ENCODE peak calls at places on chromosome 17, in nine cellular contexts. P, O, N, J, G, V, L, X and I are unnamed samples.

GRCh38 chr17:73476890-73477350 is 165.1 kb upstream of the CDC42EP4 start:
- DNase-seq in O (peak), P (no peak), V (no peak), J (no peak), X (no peak), N (no peak), L (no peak), G (no peak), I (no peak)

GRCh38 chr17:27477971-27478684 is 21.9 kb downstream of the KSR1 start:
- DNase-seq in O (peak), P (no peak), G (no peak), N (no peak), X (no peak), L (no peak), J (no peak), V (no peak), I (no peak)

GRCh38 chr17:10652984-10653680 is 4.0 kb downstream of the MYH3 start:
- DNase-seq in L (no peak), O (no peak), X (peak), J (no peak), N (no peak), G (no peak), P (no peak), V (no peak), I (no peak)

GRCh38 chr17:82179946-82180475 is 32.6 kb downstream of the CCDC57 start:
- DNase-seq in J (no peak), V (no peak), L (no peak), O (no peak), P (no peak), X (no peak), N (no peak), G (no peak), I (no peak)

GRCh38 chr17:83126275-83126930 is 47.0 kb downstream of the METRNL start:
- DNase-seq in N (no peak), P (no peak), J (no peak), O (no peak), V (no peak), X (no peak), L (no peak), G (no peak), I (no peak)

GRCh38 chr17:71855000-71855399 is 265.8 kb upstream of the SOX9 start:
- DNase-seq in N (no peak), X (no peak), P (no peak), J (no peak), G (no peak), L (no peak), V (no peak), O (peak), I (no peak)

GRCh38 chr17:31533546-31534155 is 142.2 kb downstream of the RAB11FIP4 start:
- DNase-seq in L (peak), V (no peak), P (peak), N (peak), O (peak), G (no peak), J (no peak), X (peak), I (peak)

GRCh38 chr17:77674358-77674757 is 284.1 kb upstream of the TNRC6C start:
- DNase-seq in G (no peak), P (no peak), O (no peak), N (no peak), X (no peak), J (no peak), L (no peak), V (no peak), I (no peak)

GRCh38 chr17:73341350-73342056 is 29.7 kb upstream of the CDC42EP4 start:
- DNase-seq in L (no peak), G (no peak), V (no peak), J (no peak), P (no peak), X (no peak), O (peak), N (no peak), I (no peak)

GRCh38 chr17:45171338-45172231 is 9.9 kb downstream of the HEXIM2 start:
- DNase-seq in X (no peak), L (no peak), J (no peak), G (no peak), P (no peak), O (no peak), V (no peak), N (no peak), I (no peak)

GRCh38 chr17:3935825-3936355 is 19.6 kb upstream of the P2RX1 start:
- DNase-seq in J (no peak), V (no peak), N (peak), X (no peak), P (peak), G (no peak), O (no peak), L (peak), I (peak)

GRCh38 chr17:60149691-60150582 is at the start of gene CA4:
- DNase-seq in J (no peak), G (no peak), N (no peak), L (no peak), O (peak), V (no peak), X (no peak), P (no peak), I (no peak)